ENCODE peak calls at places on chromosomes 4 and X, in four cellular contexts. One of them, this sample, is unnamed.

GRCh38 chr4:117755438-117755837 is 278.8 kb upstream of the NDST3 start:
- DNase-seq in AG08396: no peak
- DNase-seq in activated effector memory CD4-positive, alpha-beta T cell treated with anti-CD3 and anti-CD28 coated beads, Interleukin-2, amount 50 U/mL, for 16 hours: no peak
- DNase-seq in stimulated activated CD4-positive, alpha-beta T cell treated with anti-CD3 and anti-CD28 coated beads, Interleukin-1b, Interleukin-23, amount 100 ng/mL, for 48 hours: no peak
- DNase-seq in this sample: no peak

GRCh38 chr4:54011201-54011600 is 53.2 kb downstream of the CHIC2 start:
- DNase-seq in AG08396: no peak
- DNase-seq in activated effector memory CD4-positive, alpha-beta T cell treated with anti-CD3 and anti-CD28 coated beads, Interleukin-2, amount 50 U/mL, for 16 hours: no peak
- DNase-seq in stimulated activated CD4-positive, alpha-beta T cell treated with anti-CD3 and anti-CD28 coated beads, Interleukin-1b, Interleukin-23, amount 100 ng/mL, for 48 hours: no peak
- DNase-seq in this sample: no peak

GRCh38 chr4:123777297-123777859 is 380.8 kb downstream of the SPRY1 start:
- DNase-seq in AG08396: no peak
- DNase-seq in activated effector memory CD4-positive, alpha-beta T cell treated with anti-CD3 and anti-CD28 coated beads, Interleukin-2, amount 50 U/mL, for 16 hours: no peak
- DNase-seq in stimulated activated CD4-positive, alpha-beta T cell treated with anti-CD3 and anti-CD28 coated beads, Interleukin-1b, Interleukin-23, amount 100 ng/mL, for 48 hours: no peak
- DNase-seq in this sample: peak

GRCh38 chr4:176538217-176538925 is 218.6 kb downstream of the SPCS3 start:
- DNase-seq in AG08396: peak
- DNase-seq in activated effector memory CD4-positive, alpha-beta T cell treated with anti-CD3 and anti-CD28 coated beads, Interleukin-2, amount 50 U/mL, for 16 hours: no peak
- DNase-seq in stimulated activated CD4-positive, alpha-beta T cell treated with anti-CD3 and anti-CD28 coated beads, Interleukin-1b, Interleukin-23, amount 100 ng/mL, for 48 hours: no peak
- DNase-seq in this sample: peak

GRCh38 chr4:150117094-150117493 is 38.8 kb downstream of the DCLK2 start:
- DNase-seq in AG08396: no peak
- DNase-seq in activated effector memory CD4-positive, alpha-beta T cell treated with anti-CD3 and anti-CD28 coated beads, Interleukin-2, amount 50 U/mL, for 16 hours: no peak
- DNase-seq in stimulated activated CD4-positive, alpha-beta T cell treated with anti-CD3 and anti-CD28 coated beads, Interleukin-1b, Interleukin-23, amount 100 ng/mL, for 48 hours: no peak
- DNase-seq in this sample: no peak

GRCh38 chr4:3657917-3658913 is 108.0 kb upstream of the ADRA2C start:
- DNase-seq in AG08396: peak
- DNase-seq in activated effector memory CD4-positive, alpha-beta T cell treated with anti-CD3 and anti-CD28 coated beads, Interleukin-2, amount 50 U/mL, for 16 hours: no peak
- DNase-seq in stimulated activated CD4-positive, alpha-beta T cell treated with anti-CD3 and anti-CD28 coated beads, Interleukin-1b, Interleukin-23, amount 100 ng/mL, for 48 hours: no peak
- DNase-seq in this sample: no peak

GRCh38 chrX:74537011-74537390 is 77.4 kb downstream of the RLIM start:
- DNase-seq in AG08396: no peak
- DNase-seq in activated effector memory CD4-positive, alpha-beta T cell treated with anti-CD3 and anti-CD28 coated beads, Interleukin-2, amount 50 U/mL, for 16 hours: no peak
- DNase-seq in stimulated activated CD4-positive, alpha-beta T cell treated with anti-CD3 and anti-CD28 coated beads, Interleukin-1b, Interleukin-23, amount 100 ng/mL, for 48 hours: no peak
- DNase-seq in this sample: no peak

GRCh38 chr4:108804648-108805273 is 41.9 kb upstream of the ETNPPL start:
- DNase-seq in AG08396: no peak
- DNase-seq in activated effector memory CD4-positive, alpha-beta T cell treated with anti-CD3 and anti-CD28 coated beads, Interleukin-2, amount 50 U/mL, for 16 hours: no peak
- DNase-seq in stimulated activated CD4-positive, alpha-beta T cell treated with anti-CD3 and anti-CD28 coated beads, Interleukin-1b, Interleukin-23, amount 100 ng/mL, for 48 hours: no peak
- DNase-seq in this sample: no peak

GRCh38 chr4:152936446-152937279 is 540 bp downstream of the FHDC1 start:
- DNase-seq in AG08396: peak
- DNase-seq in activated effector memory CD4-positive, alpha-beta T cell treated with anti-CD3 and anti-CD28 coated beads, Interleukin-2, amount 50 U/mL, for 16 hours: no peak
- DNase-seq in stimulated activated CD4-positive, alpha-beta T cell treated with anti-CD3 and anti-CD28 coated beads, Interleukin-1b, Interleukin-23, amount 100 ng/mL, for 48 hours: peak
- DNase-seq in this sample: no peak

GRCh38 chrX:150162141-150162540 is 201.0 kb upstream of the MAMLD1 start:
- DNase-seq in AG08396: no peak
- DNase-seq in activated effector memory CD4-positive, alpha-beta T cell treated with anti-CD3 and anti-CD28 coated beads, Interleukin-2, amount 50 U/mL, for 16 hours: no peak
- DNase-seq in stimulated activated CD4-positive, alpha-beta T cell treated with anti-CD3 and anti-CD28 coated beads, Interleukin-1b, Interleukin-23, amount 100 ng/mL, for 48 hours: no peak
- DNase-seq in this sample: no peak

GRCh38 chr4:74039065-74039763 is 725 bp upstream of the CXCL3 start:
- DNase-seq in AG08396: peak
- DNase-seq in activated effector memory CD4-positive, alpha-beta T cell treated with anti-CD3 and anti-CD28 coated beads, Interleukin-2, amount 50 U/mL, for 16 hours: no peak
- DNase-seq in stimulated activated CD4-positive, alpha-beta T cell treated with anti-CD3 and anti-CD28 coated beads, Interleukin-1b, Interleukin-23, amount 100 ng/mL, for 48 hours: no peak
- DNase-seq in this sample: no peak

GRCh38 chrX:42195506-42195905 is 272.2 kb upstream of the CASK start:
- DNase-seq in AG08396: no peak
- DNase-seq in activated effector memory CD4-positive, alpha-beta T cell treated with anti-CD3 and anti-CD28 coated beads, Interleukin-2, amount 50 U/mL, for 16 hours: no peak
- DNase-seq in stimulated activated CD4-positive, alpha-beta T cell treated with anti-CD3 and anti-CD28 coated beads, Interleukin-1b, Interleukin-23, amount 100 ng/mL, for 48 hours: no peak
- DNase-seq in this sample: no peak

GRCh38 chrX:118519411-118520205 is 24.0 kb downstream of the DOCK11 start:
- DNase-seq in AG08396: no peak
- DNase-seq in activated effector memory CD4-positive, alpha-beta T cell treated with anti-CD3 and anti-CD28 coated beads, Interleukin-2, amount 50 U/mL, for 16 hours: no peak
- DNase-seq in stimulated activated CD4-positive, alpha-beta T cell treated with anti-CD3 and anti-CD28 coated beads, Interleukin-1b, Interleukin-23, amount 100 ng/mL, for 48 hours: no peak
- DNase-seq in this sample: peak

GRCh38 chrX:104679175-104679574 is 113.2 kb downstream of the IL1RAPL2 start:
- DNase-seq in AG08396: no peak
- DNase-seq in activated effector memory CD4-positive, alpha-beta T cell treated with anti-CD3 and anti-CD28 coated beads, Interleukin-2, amount 50 U/mL, for 16 hours: no peak
- DNase-seq in stimulated activated CD4-positive, alpha-beta T cell treated with anti-CD3 and anti-CD28 coated beads, Interleukin-1b, Interleukin-23, amount 100 ng/mL, for 48 hours: no peak
- DNase-seq in this sample: no peak

GRCh38 chr4:6087669-6088068 is 69.4 kb upstream of the C4orf50 start:
- DNase-seq in AG08396: no peak
- DNase-seq in activated effector memory CD4-positive, alpha-beta T cell treated with anti-CD3 and anti-CD28 coated beads, Interleukin-2, amount 50 U/mL, for 16 hours: peak
- DNase-seq in stimulated activated CD4-positive, alpha-beta T cell treated with anti-CD3 and anti-CD28 coated beads, Interleukin-1b, Interleukin-23, amount 100 ng/mL, for 48 hours: no peak
- DNase-seq in this sample: peak

GRCh38 chr4:162323919-162324318 is 160.1 kb upstream of the FSTL5 start:
- DNase-seq in AG08396: no peak
- DNase-seq in activated effector memory CD4-positive, alpha-beta T cell treated with anti-CD3 and anti-CD28 coated beads, Interleukin-2, amount 50 U/mL, for 16 hours: no peak
- DNase-seq in stimulated activated CD4-positive, alpha-beta T cell treated with anti-CD3 and anti-CD28 coated beads, Interleukin-1b, Interleukin-23, amount 100 ng/mL, for 48 hours: no peak
- DNase-seq in this sample: no peak

GRCh38 chr4:139958738-139959096 is 195.3 kb downstream of the MAML3 start:
- DNase-seq in AG08396: no peak
- DNase-seq in activated effector memory CD4-positive, alpha-beta T cell treated with anti-CD3 and anti-CD28 coated beads, Interleukin-2, amount 50 U/mL, for 16 hours: no peak
- DNase-seq in stimulated activated CD4-positive, alpha-beta T cell treated with anti-CD3 and anti-CD28 coated beads, Interleukin-1b, Interleukin-23, amount 100 ng/mL, for 48 hours: no peak
- DNase-seq in this sample: no peak

GRCh38 chrX:16836371-16836770 is 33.8 kb downstream of the RBBP7 start:
- DNase-seq in AG08396: no peak
- DNase-seq in activated effector memory CD4-positive, alpha-beta T cell treated with anti-CD3 and anti-CD28 coated beads, Interleukin-2, amount 50 U/mL, for 16 hours: no peak
- DNase-seq in stimulated activated CD4-positive, alpha-beta T cell treated with anti-CD3 and anti-CD28 coated beads, Interleukin-1b, Interleukin-23, amount 100 ng/mL, for 48 hours: no peak
- DNase-seq in this sample: no peak

GRCh38 chr4:57378766-57379165 is 268.6 kb upstream of the IGFBP7 start:
- DNase-seq in AG08396: no peak
- DNase-seq in activated effector memory CD4-positive, alpha-beta T cell treated with anti-CD3 and anti-CD28 coated beads, Interleukin-2, amount 50 U/mL, for 16 hours: no peak
- DNase-seq in stimulated activated CD4-positive, alpha-beta T cell treated with anti-CD3 and anti-CD28 coated beads, Interleukin-1b, Interleukin-23, amount 100 ng/mL, for 48 hours: no peak
- DNase-seq in this sample: no peak

GRCh38 chrX:107683931-107684330 is 55.6 kb downstream of the PRPS1 start:
- DNase-seq in AG08396: no peak
- DNase-seq in activated effector memory CD4-positive, alpha-beta T cell treated with anti-CD3 and anti-CD28 coated beads, Interleukin-2, amount 50 U/mL, for 16 hours: no peak
- DNase-seq in stimulated activated CD4-positive, alpha-beta T cell treated with anti-CD3 and anti-CD28 coated beads, Interleukin-1b, Interleukin-23, amount 100 ng/mL, for 48 hours: no peak
- DNase-seq in this sample: no peak

GRCh38 chr4:6912412-6912811 is 2.8 kb downstream of the TBC1D14 start:
- DNase-seq in AG08396: no peak
- DNase-seq in activated effector memory CD4-positive, alpha-beta T cell treated with anti-CD3 and anti-CD28 coated beads, Interleukin-2, amount 50 U/mL, for 16 hours: peak
- DNase-seq in stimulated activated CD4-positive, alpha-beta T cell treated with anti-CD3 and anti-CD28 coated beads, Interleukin-1b, Interleukin-23, amount 100 ng/mL, for 48 hours: no peak
- DNase-seq in this sample: no peak

GRCh38 chrX:33726281-33727160 is 405.6 kb downstream of the FAM47A start:
- DNase-seq in AG08396: no peak
- DNase-seq in activated effector memory CD4-positive, alpha-beta T cell treated with anti-CD3 and anti-CD28 coated beads, Interleukin-2, amount 50 U/mL, for 16 hours: no peak
- DNase-seq in stimulated activated CD4-positive, alpha-beta T cell treated with anti-CD3 and anti-CD28 coated beads, Interleukin-1b, Interleukin-23, amount 100 ng/mL, for 48 hours: no peak
- DNase-seq in this sample: no peak

GRCh38 chr4:2800691-2801596 is 8.1 kb downstream of the SH3BP2 start:
- DNase-seq in AG08396: peak
- DNase-seq in activated effector memory CD4-positive, alpha-beta T cell treated with anti-CD3 and anti-CD28 coated beads, Interleukin-2, amount 50 U/mL, for 16 hours: peak
- DNase-seq in stimulated activated CD4-positive, alpha-beta T cell treated with anti-CD3 and anti-CD28 coated beads, Interleukin-1b, Interleukin-23, amount 100 ng/mL, for 48 hours: no peak
- DNase-seq in this sample: no peak

GRCh38 chrX:122134291-122134690 is 1049.8 kb upstream of the GRIA3 start:
- DNase-seq in AG08396: no peak
- DNase-seq in activated effector memory CD4-positive, alpha-beta T cell treated with anti-CD3 and anti-CD28 coated beads, Interleukin-2, amount 50 U/mL, for 16 hours: no peak
- DNase-seq in stimulated activated CD4-positive, alpha-beta T cell treated with anti-CD3 and anti-CD28 coated beads, Interleukin-1b, Interleukin-23, amount 100 ng/mL, for 48 hours: no peak
- DNase-seq in this sample: no peak

GRCh38 chrX:18353931-18354368 is 538 bp downstream of the SCML2 start:
- DNase-seq in AG08396: peak
- DNase-seq in activated effector memory CD4-positive, alpha-beta T cell treated with anti-CD3 and anti-CD28 coated beads, Interleukin-2, amount 50 U/mL, for 16 hours: peak
- DNase-seq in stimulated activated CD4-positive, alpha-beta T cell treated with anti-CD3 and anti-CD28 coated beads, Interleukin-1b, Interleukin-23, amount 100 ng/mL, for 48 hours: peak
- DNase-seq in this sample: no peak

GRCh38 chr4:57490520-57490919 is 380.3 kb upstream of the IGFBP7 start:
- DNase-seq in AG08396: no peak
- DNase-seq in activated effector memory CD4-positive, alpha-beta T cell treated with anti-CD3 and anti-CD28 coated beads, Interleukin-2, amount 50 U/mL, for 16 hours: no peak
- DNase-seq in stimulated activated CD4-positive, alpha-beta T cell treated with anti-CD3 and anti-CD28 coated beads, Interleukin-1b, Interleukin-23, amount 100 ng/mL, for 48 hours: no peak
- DNase-seq in this sample: no peak

GRCh38 chrX:153469811-153470410 is 465 bp downstream of the HAUS7 start:
- DNase-seq in AG08396: no peak
- DNase-seq in activated effector memory CD4-positive, alpha-beta T cell treated with anti-CD3 and anti-CD28 coated beads, Interleukin-2, amount 50 U/mL, for 16 hours: no peak
- DNase-seq in stimulated activated CD4-positive, alpha-beta T cell treated with anti-CD3 and anti-CD28 coated beads, Interleukin-1b, Interleukin-23, amount 100 ng/mL, for 48 hours: peak
- DNase-seq in this sample: no peak

GRCh38 chr4:112978691-112979472 is 70.6 kb upstream of the ANK2 start:
- DNase-seq in AG08396: peak
- DNase-seq in activated effector memory CD4-positive, alpha-beta T cell treated with anti-CD3 and anti-CD28 coated beads, Interleukin-2, amount 50 U/mL, for 16 hours: no peak
- DNase-seq in stimulated activated CD4-positive, alpha-beta T cell treated with anti-CD3 and anti-CD28 coated beads, Interleukin-1b, Interleukin-23, amount 100 ng/mL, for 48 hours: no peak
- DNase-seq in this sample: no peak